ENCODE peak calls at places on chromosomes 13 and 19, in seven cellular contexts. One of them, this sample, is unnamed.

GRCh38 chr19:7789447-7789846 is 26.4 kb downstream of the CLEC4M start:
- DNase-seq in brain microvascular endothelial cell: no peak
- DNase-seq in cardiac fibroblast: no peak
- DNase-seq in OCI-LY7: peak; percentile 18
- DNase-seq in lower leg skin: no peak
- DNase-seq in ascending aorta: no peak
- DNase-seq in heart right ventricle: no peak
- DNase-seq in this sample: no peak

GRCh38 chr19:2962018-2962670 is 15.2 kb upstream of the TLE6 start:
- DNase-seq in ascending aorta: peak; percentile 75
- DNase-seq in lower leg skin: peak; percentile 83
- DNase-seq in OCI-LY7: peak; percentile 87
- DNase-seq in heart right ventricle: peak; percentile 65
- DNase-seq in brain microvascular endothelial cell: peak; percentile 74
- DNase-seq in cardiac fibroblast: peak; percentile 92
- DNase-seq in this sample: peak; percentile 86

GRCh38 chr19:38062959-38063786 is 156.2 kb downstream of the SIPA1L3 start:
- DNase-seq in brain microvascular endothelial cell: no peak
- DNase-seq in cardiac fibroblast: no peak
- DNase-seq in heart right ventricle: no peak
- DNase-seq in OCI-LY7: no peak
- DNase-seq in lower leg skin: no peak
- DNase-seq in ascending aorta: no peak
- DNase-seq in this sample: no peak

GRCh38 chr13:96898212-96898611 is 96.1 kb downstream of the OXGR1 start:
- DNase-seq in cardiac fibroblast: peak; percentile 92
- DNase-seq in OCI-LY7: no peak
- DNase-seq in ascending aorta: peak; percentile 65
- DNase-seq in heart right ventricle: no peak
- DNase-seq in brain microvascular endothelial cell: peak; percentile 41
- DNase-seq in lower leg skin: no peak
- DNase-seq in this sample: no peak

GRCh38 chr13:109569938-109570711 is 216.3 kb downstream of the IRS2 start:
- DNase-seq in OCI-LY7: no peak
- DNase-seq in heart right ventricle: no peak
- DNase-seq in ascending aorta: no peak
- DNase-seq in lower leg skin: no peak
- DNase-seq in brain microvascular endothelial cell: no peak
- DNase-seq in cardiac fibroblast: no peak
- DNase-seq in this sample: no peak

GRCh38 chr13:105518086-105518485 is 1017.4 kb downstream of the EFNB2 start:
- DNase-seq in cardiac fibroblast: peak; percentile 65
- DNase-seq in ascending aorta: no peak
- DNase-seq in lower leg skin: no peak
- DNase-seq in OCI-LY7: no peak
- DNase-seq in brain microvascular endothelial cell: peak; percentile 91
- DNase-seq in heart right ventricle: no peak
- DNase-seq in this sample: no peak

GRCh38 chr19:57814505-57815246 is at the start of gene ZNF552:
- DNase-seq in heart right ventricle: peak; percentile 89
- DNase-seq in OCI-LY7: peak; percentile 88
- DNase-seq in ascending aorta: peak; percentile 93
- DNase-seq in cardiac fibroblast: peak; percentile 93
- DNase-seq in brain microvascular endothelial cell: peak; percentile 91
- DNase-seq in lower leg skin: peak; percentile 89
- DNase-seq in this sample: peak; percentile 89

GRCh38 chr19:44894946-44895345 is 3.9 kb downstream of the TOMM40 start:
- DNase-seq in OCI-LY7: no peak
- DNase-seq in brain microvascular endothelial cell: no peak
- DNase-seq in lower leg skin: no peak
- DNase-seq in heart right ventricle: no peak
- DNase-seq in cardiac fibroblast: no peak
- DNase-seq in ascending aorta: no peak
- DNase-seq in this sample: no peak

GRCh38 chr19:16289594-16289993 is 35.0 kb upstream of the KLF2 start:
- DNase-seq in OCI-LY7: no peak
- DNase-seq in brain microvascular endothelial cell: no peak
- DNase-seq in ascending aorta: no peak
- DNase-seq in cardiac fibroblast: no peak
- DNase-seq in heart right ventricle: no peak
- DNase-seq in lower leg skin: no peak
- DNase-seq in this sample: no peak

GRCh38 chr13:37263881-37264280 is 158.4 kb upstream of the CSNK1A1L start:
- DNase-seq in lower leg skin: no peak
- DNase-seq in OCI-LY7: no peak
- DNase-seq in brain microvascular endothelial cell: no peak
- DNase-seq in ascending aorta: no peak
- DNase-seq in heart right ventricle: no peak
- DNase-seq in cardiac fibroblast: no peak
- DNase-seq in this sample: no peak

GRCh38 chr19:4375620-4376228 is 24.6 kb downstream of the SH3GL1 start:
- DNase-seq in heart right ventricle: no peak
- DNase-seq in ascending aorta: peak; percentile 82
- DNase-seq in lower leg skin: no peak
- DNase-seq in brain microvascular endothelial cell: peak; percentile 59
- DNase-seq in OCI-LY7: peak; percentile 72
- DNase-seq in cardiac fibroblast: peak; percentile 77
- DNase-seq in this sample: no peak

GRCh38 chr19:50384685-50385535 is 763 bp downstream of the POLD1 start:
- DNase-seq in ascending aorta: no peak
- DNase-seq in cardiac fibroblast: peak; percentile 25
- DNase-seq in heart right ventricle: no peak
- DNase-seq in OCI-LY7: no peak
- DNase-seq in brain microvascular endothelial cell: peak; percentile 37
- DNase-seq in lower leg skin: no peak
- DNase-seq in this sample: no peak

GRCh38 chr13:96426160-96426559 is 336.3 kb downstream of the HS6ST3 start:
- DNase-seq in brain microvascular endothelial cell: no peak
- DNase-seq in ascending aorta: no peak
- DNase-seq in OCI-LY7: no peak
- DNase-seq in cardiac fibroblast: no peak
- DNase-seq in heart right ventricle: no peak
- DNase-seq in lower leg skin: no peak
- DNase-seq in this sample: no peak

GRCh38 chr13:112770504-112770903 is 80.7 kb downstream of the ATP11A start:
- DNase-seq in cardiac fibroblast: no peak
- DNase-seq in heart right ventricle: no peak
- DNase-seq in OCI-LY7: no peak
- DNase-seq in ascending aorta: no peak
- DNase-seq in brain microvascular endothelial cell: no peak
- DNase-seq in lower leg skin: no peak
- DNase-seq in this sample: no peak

GRCh38 chr13:98173431-98173921 is 3.6 kb downstream of the RNF113B start:
- DNase-seq in OCI-LY7: no peak
- DNase-seq in heart right ventricle: no peak
- DNase-seq in ascending aorta: no peak
- DNase-seq in cardiac fibroblast: peak; percentile 95
- DNase-seq in lower leg skin: no peak
- DNase-seq in brain microvascular endothelial cell: peak; percentile 87
- DNase-seq in this sample: no peak

DNA sequence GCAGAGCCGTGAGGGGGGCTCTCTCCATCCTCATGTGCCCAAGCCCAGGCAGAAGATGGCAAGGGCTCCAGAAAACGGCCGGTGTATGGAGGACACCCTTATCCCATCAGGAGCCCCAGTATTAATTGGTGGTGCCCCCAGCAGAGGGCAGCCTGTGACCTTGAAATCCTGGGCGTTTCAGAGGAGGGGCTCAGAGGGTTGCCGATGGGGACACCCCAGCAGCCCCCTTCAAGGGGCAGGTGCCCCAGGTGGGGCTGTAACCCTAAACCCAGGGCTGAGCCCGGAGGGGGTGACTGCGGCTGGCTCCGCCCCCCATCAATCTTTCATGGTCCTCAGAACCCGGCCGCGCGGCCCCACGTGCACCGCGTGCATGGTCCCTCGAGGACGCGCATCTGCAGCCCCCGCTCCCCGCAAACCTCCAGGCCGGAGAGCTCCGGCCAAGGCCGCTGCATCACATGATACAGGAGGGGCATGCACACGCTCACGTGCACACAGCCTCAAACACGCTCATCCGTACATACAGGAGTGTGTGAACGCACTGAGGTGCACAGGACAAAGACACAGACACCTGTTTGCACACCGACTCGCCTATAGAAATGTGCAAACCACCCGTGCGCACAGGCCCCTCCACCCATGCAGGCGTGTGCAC is 959 bp downstream of the RAB3A start:
- DNase-seq in cardiac fibroblast: peak; percentile 25
- DNase-seq in OCI-LY7: peak; percentile 70
- DNase-seq in ascending aorta: no peak
- DNase-seq in heart right ventricle: peak; percentile 24
- DNase-seq in lower leg skin: peak; percentile 34
- DNase-seq in brain microvascular endothelial cell: no peak
- DNase-seq in this sample: no peak
- TF ChIP-seq CTCF in cardiac fibroblast: no peak
- TF ChIP-seq CTCF in OCI-LY7: peak; percentile 73
- TF ChIP-seq CTCF in ascending aorta: peak; percentile 23
- TF ChIP-seq CTCF in heart right ventricle: no peak
- TF ChIP-seq CTCF in lower leg skin: no peak
- TF ChIP-seq CTCF in brain microvascular endothelial cell: peak; percentile 53
- TF ChIP-seq CTCF in this sample: peak; percentile 25

DNA sequence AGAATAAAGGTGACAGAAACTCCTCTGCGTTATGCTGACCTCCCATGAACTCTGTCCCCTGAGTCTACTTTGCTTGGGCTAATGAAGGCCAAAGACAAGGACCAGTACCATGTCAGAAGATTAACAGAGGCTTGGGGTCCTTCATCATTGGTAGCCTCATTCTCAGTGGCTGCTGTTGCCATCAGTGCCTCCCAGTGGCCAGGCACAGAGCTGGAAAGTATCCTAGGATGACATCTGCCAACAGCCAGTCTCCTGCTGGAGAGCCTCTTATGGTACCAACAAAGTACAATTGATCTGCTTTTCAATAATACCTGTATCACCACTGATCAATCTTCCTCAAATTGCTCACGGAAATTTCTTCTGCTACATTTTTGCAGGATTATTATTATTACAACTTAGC is 281.6 kb downstream of the DNAJC15 start:
- DNase-seq in cardiac fibroblast: no peak
- DNase-seq in lower leg skin: no peak
- DNase-seq in ascending aorta: no peak
- DNase-seq in brain microvascular endothelial cell: no peak
- DNase-seq in heart right ventricle: no peak
- DNase-seq in OCI-LY7: no peak
- DNase-seq in this sample: no peak
- TF ChIP-seq CTCF in cardiac fibroblast: no peak
- TF ChIP-seq CTCF in lower leg skin: no peak
- TF ChIP-seq CTCF in ascending aorta: no peak
- TF ChIP-seq CTCF in brain microvascular endothelial cell: peak; percentile 45
- TF ChIP-seq CTCF in heart right ventricle: no peak
- TF ChIP-seq CTCF in OCI-LY7: peak; percentile 27
- TF ChIP-seq CTCF in this sample: no peak

GRCh38 chr19:31054430-31054829 is 294.8 kb downstream of the TSHZ3 start:
- DNase-seq in brain microvascular endothelial cell: peak; percentile 69
- DNase-seq in heart right ventricle: peak; percentile 14
- DNase-seq in OCI-LY7: peak; percentile 21
- DNase-seq in ascending aorta: no peak
- DNase-seq in lower leg skin: no peak
- DNase-seq in cardiac fibroblast: peak; percentile 78
- DNase-seq in this sample: peak; percentile 82
- TF ChIP-seq CTCF in brain microvascular endothelial cell: peak; percentile 92
- TF ChIP-seq CTCF in heart right ventricle: no peak
- TF ChIP-seq CTCF in OCI-LY7: peak; percentile 46
- TF ChIP-seq CTCF in ascending aorta: peak; percentile 22
- TF ChIP-seq CTCF in lower leg skin: no peak
- TF ChIP-seq CTCF in cardiac fibroblast: peak; percentile 71
- TF ChIP-seq CTCF in this sample: peak; percentile 62

GRCh38 chr19:35543280-35544109 is 1.9 kb upstream of the TMEM147 start:
- DNase-seq in ascending aorta: no peak
- DNase-seq in lower leg skin: no peak
- DNase-seq in cardiac fibroblast: no peak
- DNase-seq in brain microvascular endothelial cell: no peak
- DNase-seq in heart right ventricle: no peak
- DNase-seq in OCI-LY7: no peak
- DNase-seq in this sample: no peak
- TF ChIP-seq CTCF in ascending aorta: no peak
- TF ChIP-seq CTCF in lower leg skin: no peak
- TF ChIP-seq CTCF in cardiac fibroblast: no peak
- TF ChIP-seq CTCF in brain microvascular endothelial cell: no peak
- TF ChIP-seq CTCF in heart right ventricle: no peak
- TF ChIP-seq CTCF in OCI-LY7: no peak
- TF ChIP-seq CTCF in this sample: no peak

DNA sequence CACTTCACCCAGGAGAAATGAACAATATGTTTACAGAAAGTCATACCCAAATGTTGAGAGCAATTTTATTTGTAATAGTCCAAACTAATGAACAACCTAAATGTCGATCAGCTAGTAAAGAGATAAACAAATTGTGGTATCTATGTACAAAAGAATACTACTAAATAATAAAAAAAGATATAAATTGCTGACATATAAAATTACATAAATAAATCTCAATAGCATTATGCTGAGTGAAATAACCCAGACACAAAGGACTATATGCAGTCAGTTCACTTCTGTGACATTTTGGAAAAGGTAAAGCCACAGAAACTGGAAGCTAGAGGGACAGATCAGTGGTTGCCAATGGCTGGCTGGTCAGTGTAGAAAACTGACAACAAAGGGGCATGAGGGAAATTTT is 346.0 kb upstream of the PCDH20 start:
- DNase-seq in heart right ventricle: no peak
- DNase-seq in lower leg skin: no peak
- DNase-seq in ascending aorta: no peak
- DNase-seq in cardiac fibroblast: no peak
- DNase-seq in brain microvascular endothelial cell: no peak
- DNase-seq in OCI-LY7: no peak
- DNase-seq in this sample: no peak
- TF ChIP-seq CTCF in heart right ventricle: no peak
- TF ChIP-seq CTCF in lower leg skin: no peak
- TF ChIP-seq CTCF in ascending aorta: no peak
- TF ChIP-seq CTCF in cardiac fibroblast: no peak
- TF ChIP-seq CTCF in brain microvascular endothelial cell: no peak
- TF ChIP-seq CTCF in OCI-LY7: no peak
- TF ChIP-seq CTCF in this sample: no peak